ENCODE peak calls at places on chromosomes 12 and 14, in seven cellular contexts. D is activated CD4-positive, alpha-beta T cell treated with anti-CD3 and anti-CD28 coated beads, Interleukin-2, amount 50 U/mL, for 48 hours; J is right atrium auricular region; G is pancreas; M is naive thymus-derived CD4-positive, alpha-beta T cell; K is activated gamma-delta T cell; L is stimulated activated CD4-positive, alpha-beta T cell treated with anti-CD3 and anti-CD28 coated beads, Interleukin-1b, Interleukin-23, amount 100 ng/mL, for 1 hour. O is an unnamed sample.
A peak's percentile ranks its signal among the peaks of the same experiment; 100 is the strongest.

GRCh38 chr12:64039285-64039871 is 182.7 kb downstream of the KICS2 start:
- DNase-seq in D (no peak), J (no peak), G (peak; percentile 54), M (no peak), K (no peak), L (no peak), O (no peak)

GRCh38 chr12:128973883-128974681 is 120.8 kb downstream of the GLT1D1 start:
- DNase-seq in D (no peak), J (no peak), G (no peak), M (no peak), K (no peak), L (no peak), O (no peak)

GRCh38 chr12:110039085-110039807 is 9.1 kb downstream of the C12orf76 start:
- DNase-seq in D (no peak), J (no peak), G (no peak), M (no peak), K (no peak), L (no peak), O (no peak)

GRCh38 chr12:56487448-56488040 is 417 bp downstream of the GLS2 start:
- DNase-seq in D (peak; percentile 29), J (no peak), G (peak; percentile 80), M (peak; percentile 27), K (no peak), L (no peak), O (peak; percentile 33)

GRCh38 chr14:30848449-30849240 is 25.7 kb upstream of the COCH start:
- DNase-seq in D (no peak), J (no peak), G (no peak), M (no peak), K (no peak), L (no peak), O (no peak)

GRCh38 chr12:113831486-113831885 is 134.6 kb downstream of the RBM19 start:
- DNase-seq in D (no peak), J (no peak), G (no peak), M (no peak), K (no peak), L (no peak), O (no peak)

GRCh38 chr14:101068958-101069549 is 165.5 kb upstream of the RTL1 start:
- DNase-seq in D (no peak), J (no peak), G (no peak), M (no peak), K (no peak), L (no peak), O (no peak)

GRCh38 chr12:104710940-104711725 is 247.0 kb downstream of the SLC41A2 start:
- DNase-seq in D (no peak), J (no peak), G (no peak), M (no peak), K (no peak), L (no peak), O (no peak)

GRCh38 chr12:79082595-79082994 is 218.0 kb downstream of the SYT1 start:
- DNase-seq in D (no peak), J (no peak), G (no peak), M (no peak), K (no peak), L (no peak), O (no peak)

GRCh38 chr12:20154060-20154459 is 214.3 kb upstream of the PDE3A start:
- DNase-seq in D (no peak), J (no peak), G (no peak), M (no peak), K (no peak), L (no peak), O (no peak)

GRCh38 chr12:31479516-31480210 is 111.3 kb downstream of the DENND5B start:
- DNase-seq in D (no peak), J (no peak), G (no peak), M (no peak), K (no peak), L (no peak), O (no peak)

GRCh38 chr12:42696424-42697149 is 107.0 kb upstream of the PRICKLE1 start:
- DNase-seq in D (no peak), J (peak; percentile 94), G (peak; percentile 34), M (no peak), K (no peak), L (no peak), O (peak; percentile 86)

GRCh38 chr14:75088566-75089373 is 19.3 kb downstream of the ZC2HC1C start:
- DNase-seq in D (peak; percentile 18), J (no peak), G (no peak), M (no peak), K (no peak), L (no peak), O (no peak)

GRCh38 chr12:85036241-85036707 is at the start of the genes LRRIQ1 and TSPAN19:
- DNase-seq in D (peak; percentile 21), J (peak; percentile 69), G (peak; percentile 50), M (no peak), K (no peak), L (no peak), O (peak; percentile 43)

GRCh38 chr14:84250863-84251262 is 1279.1 kb upstream of the FLRT2 start:
- DNase-seq in D (no peak), J (no peak), G (no peak), M (no peak), K (no peak), L (no peak), O (no peak)

GRCh38 chr14:83558946-83559345 is 1971.0 kb upstream of the FLRT2 start:
- DNase-seq in D (no peak), J (no peak), G (no peak), M (no peak), K (no peak), L (no peak), O (no peak)

GRCh38 chr12:91142184-91142583 is 30.9 kb upstream of the LUM start:
- DNase-seq in D (no peak), J (no peak), G (no peak), M (no peak), K (no peak), L (no peak), O (peak; percentile 13)

GRCh38 chr12:116592116-116592637 is 33.0 kb downstream of the MAP1LC3B2 start:
- DNase-seq in D (no peak), J (no peak), G (peak; percentile 66), M (no peak), K (no peak), L (no peak), O (peak; percentile 74)

GRCh38 chr12:116609715-116610114 is 50.5 kb downstream of the MAP1LC3B2 start:
- DNase-seq in D (peak; percentile 24), J (no peak), G (no peak), M (no peak), K (no peak), L (no peak), O (no peak)

GRCh38 chr12:97038859-97039258 is 131.8 kb downstream of the NEDD1 start:
- DNase-seq in D (no peak), J (no peak), G (no peak), M (no peak), K (no peak), L (no peak), O (no peak)

GRCh38 chr12:27969901-27970390 is 2.6 kb downstream of the PTHLH start:
- DNase-seq in D (peak; percentile 60), J (no peak), G (peak; percentile 65), M (no peak), K (no peak), L (no peak), O (peak; percentile 64)

GRCh38 chr14:73241481-73242165 is 4.3 kb downstream of the PAPLN start:
- DNase-seq in D (no peak), J (no peak), G (no peak), M (no peak), K (no peak), L (no peak), O (peak; percentile 35)

O was measured in right cardiac atrium.